ENCODE peak calls at places on chromosome 9, in five cellular contexts. I is IMR-90, G is breast epithelium, D is pancreas, K is H1. X is an unnamed sample. For H3K4me1, the result is how much of the 10 kb centered on the place peaks cover.

GRCh38 chr9:130391863-130392262 is 52.9 kb upstream of the ASS1 start:
- DNase-seq in G (no peak), I (no peak), D (no peak), K (no peak), X (no peak)

GRCh38 chr9:36136277-36136893 is at the start of gene GLIPR2:
- DNase-seq in D (peak), G (peak), I (peak), K (no peak), X (peak)

GRCh38 chr9:18976368-18977238 is 56.4 kb downstream of the SAXO1 start:
- DNase-seq in G (no peak), K (no peak), I (peak), D (no peak), X (no peak)

GRCh38 chr9:126456396-126456795 is 129.8 kb downstream of the MVB12B start:
- DNase-seq in G (no peak), I (no peak), K (no peak), D (no peak), X (no peak)

GRCh38 chr9:38067611-38067891 is 1.5 kb downstream of the SHB start:
- DNase-seq in K (peak), D (peak), G (no peak), I (no peak), X (no peak)

GRCh38 chr9:111983484-111983908 is 86.9 kb downstream of the UGCG start:
- DNase-seq in K (no peak), I (no peak), D (no peak), G (no peak), X (no peak)

GRCh38 chr9:114936566-114936965 is 6.2 kb upstream of the TNFSF8 start:
- DNase-seq in K (no peak), I (no peak), D (no peak), G (no peak), X (no peak)

GRCh38 chr9:129889461-129889935 is 54.2 kb downstream of the USP20 start:
- DNase-seq in G (no peak), D (no peak), K (no peak), I (no peak), X (no peak)

GRCh38 chr9:111715471-111715870 is 54.1 kb downstream of the GNG10 start:
- DNase-seq in D (no peak), I (peak), G (no peak), K (no peak), X (no peak)

GRCh38 chr9:14313378-14313940 is 482 bp downstream of the NFIB start:
- DNase-seq in I (peak), G (no peak), D (no peak), K (peak), X (peak)

GRCh38 chr9:14312721-14313377 is 1.1 kb downstream of the NFIB start:
- DNase-seq in G (peak), I (no peak), D (peak), K (peak), X (no peak)

GRCh38 chr9:14313951-14314423 is at the start of gene NFIB:
- DNase-seq in D (peak), K (peak), G (no peak), I (peak), X (peak)

GRCh38 chr9:14310247-14310646 is 3.7 kb downstream of the NFIB start:
- DNase-seq in I (no peak), K (no peak), D (no peak), G (no peak), X (no peak)

DNA sequence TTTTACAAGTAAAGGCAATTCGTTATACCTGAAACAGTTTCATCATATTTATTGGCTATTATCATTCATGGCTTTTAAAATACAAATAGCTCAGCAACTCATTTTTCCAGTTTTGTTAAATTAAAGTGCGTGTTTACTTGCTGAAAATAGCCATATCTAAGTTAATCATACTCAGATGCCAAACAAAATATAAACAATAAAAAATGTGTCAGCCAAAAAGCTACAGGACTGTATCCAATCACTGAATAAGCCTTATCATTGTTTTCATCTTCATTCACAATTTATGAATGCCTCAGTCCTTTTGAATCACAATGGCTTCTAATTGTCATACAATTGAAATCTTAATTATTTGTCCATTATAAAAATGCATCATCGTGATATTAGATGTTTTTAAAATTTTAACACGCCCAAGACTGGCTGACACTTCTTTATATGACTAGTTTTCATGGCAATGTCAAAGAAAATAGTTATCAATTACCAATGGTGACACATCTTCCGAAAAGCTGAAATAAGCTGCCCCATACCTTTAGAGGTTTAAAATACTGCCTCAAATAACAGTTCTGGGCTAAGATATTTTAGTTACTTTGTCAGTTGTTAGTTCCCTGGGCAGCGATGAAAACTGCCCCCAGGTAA is 1.9 kb downstream of the NFIB start:
- DNase-seq in K (no peak), G (no peak), D (no peak), I (no peak), X (no peak)
- H3K4me3 ChIP-seq in K (peak), G (peak), D (peak), I (no peak), X (peak)

GRCh38 chr9:133143639-133144141 is 20.0 kb downstream of the GBGT1 start:
- DNase-seq in G (no peak), K (no peak), I (no peak), D (no peak), X (no peak)
- H3K4me1 ChIP-seq in G (under half), K (under half), I (under half), D (under half), X (under half)

GRCh38 chr9:33677961-33678360 is 117.4 kb upstream of the PRSS3 start:
- DNase-seq in D (no peak), G (no peak), I (no peak), K (no peak), X (no peak)

GRCh38 chr9:33682551-33682950 is 112.8 kb upstream of the PRSS3 start:
- DNase-seq in G (no peak), I (no peak), K (no peak), D (no peak), X (no peak)

GRCh38 chr9:33676746-33677505 is 118.4 kb upstream of the PRSS3 start:
- DNase-seq in G (no peak), K (peak), I (peak), D (peak), X (no peak)

DNA sequence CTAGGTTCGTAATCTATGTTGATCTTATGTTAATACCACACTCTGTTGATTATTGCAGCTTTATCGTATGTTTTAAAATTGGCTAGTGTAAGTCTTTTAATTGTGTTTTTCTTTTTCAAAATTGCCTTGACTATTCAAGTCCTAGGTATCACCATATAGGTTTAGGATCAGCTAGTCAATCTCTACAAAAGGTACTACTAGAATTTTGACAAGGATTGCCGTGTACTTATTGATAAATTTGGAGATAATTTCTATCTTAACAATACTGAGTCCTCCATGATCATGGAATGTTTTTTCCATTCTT is 117.9 kb upstream of the PRSS3 start:
- DNase-seq in K (no peak), G (no peak), I (no peak), D (no peak), X (no peak)
- H3K4me3 ChIP-seq in K (peak), G (peak), I (peak), D (peak), X (peak)

DNA sequence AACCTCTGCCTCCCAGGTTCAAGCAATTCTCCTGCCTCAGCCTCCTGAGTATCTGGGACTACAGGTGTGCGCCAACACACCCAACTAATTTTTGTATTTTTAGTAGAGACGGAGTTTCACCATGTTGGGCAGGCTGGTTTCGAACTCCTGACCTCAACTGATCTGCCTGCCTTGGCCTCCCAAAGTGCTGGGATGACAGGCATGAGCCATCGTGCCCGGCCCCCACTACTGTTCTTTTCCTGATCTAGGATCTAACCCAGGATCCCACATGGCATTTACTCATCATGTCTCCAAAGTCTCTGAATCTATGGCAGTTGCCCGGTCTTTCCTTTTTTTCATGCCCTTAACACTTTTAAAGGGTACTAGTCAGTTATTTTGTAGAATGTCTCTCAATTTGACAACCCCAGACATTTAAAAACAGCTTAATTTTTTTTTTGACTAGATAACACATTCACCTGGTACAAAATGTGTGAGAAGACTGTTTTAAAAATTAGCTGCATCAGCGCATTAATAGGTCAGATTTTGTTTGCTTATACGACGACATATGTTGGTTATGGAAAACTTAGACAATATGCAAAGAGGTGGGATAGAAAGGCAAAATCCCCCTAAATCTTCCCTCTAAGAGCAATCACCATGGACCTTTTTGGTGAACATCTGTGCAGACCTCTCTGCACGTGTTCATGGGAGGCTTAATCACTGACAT is 46.5 kb downstream of the STOM start:
- DNase-seq in D (no peak), K (no peak), I (no peak), G (no peak), X (no peak)
- H3K4me1 ChIP-seq in D (under half), K (under half), I (under half), G (under half), X (under half)

DNA sequence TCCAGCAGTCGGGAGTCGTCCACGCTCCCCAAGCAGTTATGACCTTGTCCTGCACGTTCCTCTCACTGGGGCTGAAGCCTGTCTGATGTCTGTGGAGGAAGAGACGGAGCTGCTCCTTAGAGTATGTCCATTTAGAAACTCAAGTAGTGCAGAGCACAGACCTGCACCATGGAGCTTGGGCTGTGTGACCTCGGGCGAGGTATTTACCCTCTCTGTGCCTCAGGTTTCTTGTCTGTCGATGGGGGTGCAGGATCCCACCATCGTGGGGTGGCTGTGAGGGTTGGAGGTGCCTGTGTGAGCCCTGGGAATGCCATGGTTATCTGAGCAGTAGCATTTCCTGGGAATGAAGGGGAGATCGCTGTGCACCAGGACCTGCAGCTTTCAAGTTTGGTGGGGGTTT is 14.2 kb downstream of the TRAF2 start:
- DNase-seq in K (no peak), G (no peak), I (no peak), D (no peak), X (no peak)
- H3K4me3 ChIP-seq in K (no peak), G (no peak), I (no peak), D (no peak), X (no peak)

X was measured in gastrocnemius medialis.